ENCODE peak calls at places on chromosomes 1 and 21, in four cellular contexts. B is left lung, C is body of pancreas, M is psoas muscle. I is an unnamed sample.

GRCh38 chr1:202131956-202132821 is 9.5 kb downstream of the GPR37L1 start:
- DNase-seq in B (peak), M (peak), C (peak), I (no peak)

GRCh38 chr1:99069146-99069545 is 64.5 kb upstream of the PLPPR5 start:
- DNase-seq in B (no peak), C (no peak), M (no peak), I (no peak)

GRCh38 chr1:19710825-19711611 is 46.3 kb downstream of the HTR6 start:
- DNase-seq in B (no peak), C (no peak), M (no peak), I (no peak)

GRCh38 chr21:42156690-42157605 is 62.0 kb upstream of the ABCG1 start:
- DNase-seq in C (peak), B (no peak), M (no peak), I (no peak)

GRCh38 chr1:115980998-115981993 is 5.0 kb downstream of the SLC22A15 start:
- DNase-seq in M (no peak), B (no peak), C (peak), I (no peak)

GRCh38 chr1:88221396-88221795 is 462.7 kb upstream of the PKN2 start:
- DNase-seq in B (no peak), M (no peak), C (no peak), I (no peak)

GRCh38 chr1:242824435-242824834 is 299.9 kb upstream of the PLD5 start:
- DNase-seq in M (no peak), C (no peak), B (no peak), I (no peak)

GRCh38 chr21:34748862-34749261 is 80.1 kb downstream of the CLIC6 start:
- DNase-seq in C (no peak), M (no peak), B (no peak), I (no peak)

GRCh38 chr1:39960461-39960958 is 5.6 kb downstream of the MFSD2A start:
- DNase-seq in B (peak), C (peak), M (no peak), I (peak)

GRCh38 chr1:84164156-84164555 is 20.1 kb downstream of the PRKACB start:
- DNase-seq in M (no peak), C (no peak), B (no peak), I (no peak)

GRCh38 chr1:91846007-91846620 is 39.8 kb downstream of the TGFBR3 start:
- DNase-seq in B (no peak), C (peak), M (no peak), I (no peak)

GRCh38 chr1:203546274-203546673 is 52.3 kb downstream of the OPTC start:
- DNase-seq in B (no peak), M (no peak), C (no peak), I (no peak)

GRCh38 chr1:20070357-20070756 is 363 bp downstream of the PLA2G5 start:
- DNase-seq in B (no peak), M (no peak), C (no peak), I (no peak)

GRCh38 chr1:169615803-169616202 is 14.1 kb downstream of the SELP start:
- DNase-seq in B (no peak), C (no peak), M (no peak), I (no peak)

GRCh38 chr1:22447581-22448215 is 4.0 kb upstream of the ZBTB40 start:
- DNase-seq in B (no peak), C (no peak), M (no peak), I (no peak)

GRCh38 chr1:23403038-23403336 is 21.6 kb downstream of the TCEA3 start:
- DNase-seq in C (no peak), M (no peak), B (no peak), I (no peak)

GRCh38 chr1:106465666-106466065 is 590.8 kb upstream of the PRMT6 start:
- DNase-seq in B (no peak), C (no peak), M (no peak), I (no peak)

GRCh38 chr1:89022167-89022959 is at the start of gene GBP3:
- DNase-seq in C (no peak), B (no peak), M (no peak), I (no peak)

GRCh38 chr1:208437416-208437815 is 193.2 kb upstream of the PLXNA2 start:
- DNase-seq in C (no peak), M (no peak), B (no peak), I (no peak)

GRCh38 chr1:201778279-201779023 is 50.5 kb upstream of the IPO9 start:
- DNase-seq in C (no peak), B (no peak), M (no peak), I (no peak)

GRCh38 chr1:26307363-26307781 is 936 bp upstream of the UBXN11 start:
- DNase-seq in B (no peak), C (no peak), M (no peak), I (no peak)

GRCh38 chr1:43430831-43431230 is 22.9 kb downstream of the HYI start:
- DNase-seq in C (no peak), B (no peak), M (no peak), I (no peak)

GRCh38 chr1:74091371-74091770 is 106.6 kb downstream of the LRRIQ3 start:
- DNase-seq in M (no peak), B (no peak), C (no peak), I (no peak)
- TF ChIP-seq CTCF in M (no peak), B (no peak), C (no peak), I (no peak)

GRCh38 chr1:206797534-206798383 is 25.5 kb upstream of the IL10 start:
- DNase-seq in B (no peak), C (peak), M (no peak), I (no peak)
- TF ChIP-seq CTCF in B (peak), C (peak), M (no peak), I (no peak)

GRCh38 chr1:157168015-157168414 is 29.8 kb upstream of the ETV3 start:
- DNase-seq in M (no peak), B (no peak), C (no peak), I (no peak)

GRCh38 chr1:157167437-157167836 is 29.2 kb upstream of the ETV3 start:
- DNase-seq in B (no peak), C (no peak), M (no peak), I (no peak)

GRCh38 chr1:157173900-157174410 is 35.8 kb upstream of the ETV3 start:
- DNase-seq in B (no peak), C (no peak), M (no peak), I (no peak)

GRCh38 chr1:157166581-157166980 is 28.4 kb upstream of the ETV3 start:
- DNase-seq in C (no peak), B (no peak), M (no peak), I (no peak)

DNA sequence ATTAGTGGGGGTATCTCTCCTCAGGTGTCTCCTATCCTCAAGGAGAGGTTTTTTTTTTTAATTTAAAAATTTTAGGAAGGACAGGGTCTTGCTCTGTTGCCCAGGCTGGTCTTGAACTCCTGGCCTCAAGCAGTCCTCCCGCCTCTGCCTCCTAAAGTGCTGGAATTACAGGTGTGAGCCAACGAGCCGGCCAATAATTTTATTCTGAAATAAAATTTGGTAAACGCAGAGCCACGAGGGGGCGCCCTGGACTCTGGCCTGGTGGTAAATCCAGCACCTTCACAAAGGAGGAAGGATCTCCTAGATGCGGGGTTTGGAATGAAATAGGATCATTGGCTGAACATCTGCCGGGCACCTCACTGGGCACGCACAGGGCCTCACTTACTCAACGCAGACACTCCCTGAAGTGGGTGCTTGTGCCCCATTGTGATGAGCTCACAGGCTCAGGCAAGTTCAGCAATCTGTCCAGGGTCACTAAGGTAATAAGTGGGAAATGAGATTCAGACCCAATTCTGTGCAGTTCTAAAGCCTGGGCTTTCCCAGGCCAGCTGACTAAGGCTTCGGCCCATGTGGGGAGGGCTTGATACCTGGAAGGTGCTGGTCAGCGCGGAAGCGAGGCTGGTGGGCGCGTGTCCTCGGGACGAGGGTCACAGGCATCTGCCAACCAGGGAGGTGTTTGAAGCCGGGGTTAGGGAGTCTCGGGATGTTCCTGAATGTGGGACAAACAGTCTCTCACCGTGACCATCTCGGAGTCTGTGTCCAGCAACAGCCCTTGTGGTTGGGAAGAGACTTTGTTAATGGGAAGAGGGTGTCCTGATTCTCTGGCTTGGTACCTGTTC is 32.7 kb upstream of the ETV3 start:
- DNase-seq in M (no peak), C (peak), B (no peak), I (no peak)
- TF ChIP-seq CTCF in M (peak), C (peak), B (no peak), I (peak)

GRCh38 chr1:37517569-37517968 is 3.0 kb upstream of the MEAF6 start:
- DNase-seq in C (no peak), M (no peak), B (no peak), I (no peak)

GRCh38 chr1:37513795-37514349 is 694 bp downstream of the MEAF6 start:
- DNase-seq in C (peak), B (peak), M (no peak), I (peak)

GRCh38 chr1:37519613-37520012 is 5.0 kb upstream of the MEAF6 start:
- DNase-seq in M (no peak), C (no peak), B (no peak), I (no peak)

GRCh38 chr1:37515185-37516034 is 844 bp upstream of the MEAF6 start:
- DNase-seq in C (no peak), B (no peak), M (no peak), I (no peak)

GRCh38 chr1:37514350-37515184 is at the start of gene MEAF6:
- DNase-seq in C (peak), B (peak), M (peak), I (peak)
- TF ChIP-seq CTCF in C (peak), B (peak), M (peak), I (no peak)

DNA sequence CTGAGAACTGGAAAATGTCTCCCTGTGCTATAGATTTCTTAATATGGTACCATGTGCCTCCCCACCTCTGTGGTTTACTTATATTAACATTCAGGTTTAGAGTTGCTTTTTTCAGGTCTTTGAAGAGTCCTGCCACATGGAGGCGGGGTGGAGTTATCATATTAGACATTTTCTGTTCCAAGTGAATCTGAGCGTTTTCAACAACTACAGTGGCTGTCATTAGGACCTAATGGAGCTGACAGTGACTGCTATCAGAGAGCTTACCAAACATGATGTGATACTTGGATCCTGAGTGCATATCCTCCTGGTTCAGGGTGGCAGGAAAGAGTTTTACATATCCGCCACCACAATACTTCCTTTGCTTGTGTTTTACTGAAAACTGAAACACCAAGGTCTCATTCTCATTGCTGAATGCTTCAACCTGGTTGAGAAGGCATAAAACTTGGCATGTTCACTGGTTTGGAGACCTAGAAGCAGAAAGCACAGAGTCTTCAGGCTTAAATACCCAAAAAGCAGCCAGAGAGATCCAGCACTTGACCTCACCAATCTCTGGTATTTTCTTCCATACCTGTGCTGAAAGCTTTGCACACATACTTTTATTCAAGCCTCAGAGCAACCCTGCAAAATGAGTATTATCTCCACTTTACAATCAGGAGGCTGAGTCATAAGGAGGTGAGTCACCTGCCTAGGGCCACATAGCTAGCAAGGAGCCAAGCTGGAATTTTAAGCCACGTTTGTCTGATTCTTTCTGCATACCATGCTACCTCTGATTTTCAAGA is 47.4 kb upstream of the OSBPL9 start:
- DNase-seq in C (peak), B (peak), M (no peak), I (no peak)
- TF ChIP-seq CTCF in C (peak), B (no peak), M (no peak), I (no peak)

DNA sequence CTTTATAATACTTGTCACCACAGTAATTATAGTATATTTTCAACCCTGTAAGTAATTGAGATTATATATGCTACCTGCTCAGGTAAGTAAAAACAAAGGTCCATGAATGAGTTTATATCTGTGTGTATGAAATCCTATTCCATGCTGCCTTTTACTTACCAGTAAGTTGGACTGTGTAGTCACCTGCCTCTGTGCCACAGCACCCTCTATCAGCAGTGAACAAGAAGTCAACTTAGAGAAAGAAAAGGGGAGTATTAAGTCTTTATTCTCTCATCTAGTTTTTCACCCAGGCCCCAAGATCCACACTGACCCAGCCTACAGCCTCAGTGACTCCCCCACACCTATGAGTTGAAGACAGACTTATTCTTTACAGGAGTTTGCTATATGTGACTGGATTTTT is 36.9 kb upstream of the IFI16 start:
- DNase-seq in M (no peak), C (no peak), B (no peak), I (no peak)
- TF ChIP-seq CTCF in M (no peak), C (no peak), B (no peak), I (no peak)

GRCh38 chr1:225877570-225877969 is 4.6 kb downstream of the TMEM63A start:
- DNase-seq in B (no peak), M (peak), C (peak), I (no peak)
- TF ChIP-seq CTCF in B (peak), M (peak), C (peak), I (no peak)

GRCh38 chr21:18384771-18385170 is 18.8 kb downstream of the TMPRSS15 start:
- DNase-seq in B (no peak), C (no peak), M (no peak), I (no peak)

GRCh38 chr21:18387994-18388393 is 15.6 kb downstream of the TMPRSS15 start:
- DNase-seq in C (no peak), B (no peak), M (no peak), I (no peak)

GRCh38 chr21:18382141-18382540 is 21.4 kb downstream of the TMPRSS15 start:
- DNase-seq in M (no peak), B (no peak), C (no peak), I (no peak)
- TF ChIP-seq CTCF in M (no peak), B (no peak), C (no peak), I (no peak)

GRCh38 chr1:153771841-153772593 is 3.2 kb upstream of the SLC27A3 start:
- DNase-seq in C (no peak), M (no peak), B (no peak), I (no peak)
- TF ChIP-seq CTCF in C (peak), M (peak), B (peak), I (no peak)

GRCh38 chr1:148318123-148318899 is 164.8 kb downstream of the PPIAL4G start:
- DNase-seq in M (no peak), B (peak), C (no peak), I (peak)

GRCh38 chr1:148318900-148319242 is 164.2 kb downstream of the PPIAL4G start:
- DNase-seq in B (no peak), M (no peak), C (no peak), I (no peak)

GRCh38 chr1:148315081-148315811 is 163.2 kb upstream of the NBPF11 start:
- DNase-seq in B (no peak), M (no peak), C (no peak), I (no peak)

DNA sequence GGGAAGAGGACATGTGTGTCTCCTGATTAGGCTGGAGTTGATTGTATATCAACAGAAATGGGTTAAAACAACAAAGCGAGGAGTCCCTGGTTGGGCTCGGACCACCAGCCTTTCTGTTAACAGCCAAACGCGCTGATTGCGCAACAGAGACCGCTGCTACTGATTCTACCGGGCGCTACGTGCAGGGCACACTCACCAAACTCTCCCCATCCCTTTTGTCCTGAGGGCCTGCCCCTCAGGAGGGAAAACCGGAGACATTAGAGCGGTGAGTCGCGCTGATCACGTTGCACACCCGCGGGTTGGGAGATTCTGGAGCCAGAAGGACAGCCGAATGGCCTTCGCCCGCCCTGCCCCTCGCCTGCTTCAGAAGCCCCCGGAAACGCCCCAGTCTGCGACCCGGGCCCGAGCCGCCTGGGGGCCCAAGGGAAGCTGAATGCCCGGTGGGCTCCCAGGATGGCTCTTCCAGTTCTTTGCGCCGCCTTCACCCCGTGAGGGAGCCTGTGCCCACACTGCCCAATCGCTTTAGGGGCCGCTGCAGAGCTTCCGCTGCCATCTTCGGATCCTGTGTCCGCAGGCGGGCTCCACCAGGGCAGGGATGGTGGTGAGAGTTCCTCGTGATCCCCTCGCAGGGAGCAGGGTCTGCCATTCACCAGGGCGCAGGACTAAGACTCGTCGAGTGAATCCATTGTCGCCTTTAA is 165.4 kb upstream of the NBPF11 start:
- DNase-seq in C (no peak), M (no peak), B (no peak), I (no peak)
- TF ChIP-seq CTCF in C (no peak), M (no peak), B (no peak), I (no peak)

I was measured in activated B cell treated with CpG ODN at 0.5 μM for 24 hours.